ENCODE peak calls at places on chromosomes 13 and 19, in four cellular contexts. Y, L, O and E are unnamed samples.

GRCh38 chr19:17073869-17074627 is 1.2 kb downstream of the HAUS8 start:
- DNase-seq in Y (no peak), O (no peak), L (no peak), E (peak)

GRCh38 chr19:16628984-16629691 is 1.1 kb upstream of the MED26 start:
- DNase-seq in Y (peak), L (peak), O (no peak), E (peak)

GRCh38 chr19:8444677-8445487 is at the start of gene HNRNPM:
- DNase-seq in O (peak), Y (peak), L (peak), E (peak)

GRCh38 chr13:20359335-20359734 is 127.2 kb upstream of the GJB6 start:
- DNase-seq in L (peak), Y (peak), O (no peak), E (peak)

GRCh38 chr19:38736036-38736412 is 8.2 kb downstream of the CAPN12 start:
- DNase-seq in L (no peak), Y (no peak), O (peak), E (no peak)

GRCh38 chr13:31627097-31627496 is 112.2 kb upstream of the RXFP2 start:
- DNase-seq in L (no peak), Y (no peak), O (no peak), E (no peak)

GRCh38 chr13:76874466-76874865 is 11.7 kb downstream of the KCTD12 start:
- DNase-seq in O (no peak), L (no peak), Y (no peak), E (no peak)

GRCh38 chr13:43411741-43412140 is 375.0 kb downstream of the ENOX1 start:
- DNase-seq in O (no peak), Y (no peak), L (no peak), E (no peak)

GRCh38 chr13:100633461-100633860 is 41.1 kb downstream of the TMTC4 start:
- DNase-seq in O (no peak), L (peak), Y (peak), E (no peak)

GRCh38 chr19:55080915-55081772 is 5.5 kb downstream of the EPS8L1 start:
- DNase-seq in Y (no peak), L (no peak), O (peak), E (peak)

GRCh38 chr19:29675650-29676186 is 10.5 kb downstream of the PLEKHF1 start:
- DNase-seq in L (no peak), Y (no peak), O (no peak), E (no peak)

GRCh38 chr13:96003304-96003703 is 49.9 kb downstream of the UGGT2 start:
- DNase-seq in L (no peak), O (no peak), Y (peak), E (peak)

GRCh38 chr19:46404884-46405658 is 8.3 kb downstream of the CCDC8 start:
- DNase-seq in O (no peak), L (no peak), Y (no peak), E (no peak)

GRCh38 chr19:46975918-46976782 is 43.5 kb upstream of the NPAS1 start:
- DNase-seq in O (no peak), L (peak), Y (peak), E (no peak)

GRCh38 chr13:40187324-40187795 is 479.1 kb downstream of the FOXO1 start:
- DNase-seq in O (no peak), L (no peak), Y (no peak), E (no peak)

GRCh38 chr19:1397838-1398237 is 3.5 kb downstream of the GAMT start:
- DNase-seq in O (no peak), L (no peak), Y (no peak), E (no peak)